ENCODE peak calls at places on chromosomes 7 and 10, in five cellular contexts. J is esophagus muscularis mucosa, G is hepatocyte, K is Panc1, X is PC-9. N is an unnamed sample.

GRCh38 chr10:44873156-44873555 is 38.0 kb upstream of the TMEM72 start:
- DNase-seq in K (no peak), X (no peak), G (no peak), J (no peak), N (no peak)

GRCh38 chr7:122166708-122167107 is 22.7 kb upstream of the AASS start:
- DNase-seq in K (no peak), G (peak), X (peak), J (no peak), N (no peak)

GRCh38 chr10:14414901-14415300 is 84.2 kb upstream of the FRMD4A start:
- DNase-seq in J (no peak), K (no peak), G (no peak), X (no peak), N (peak)

GRCh38 chr10:78533776-78534175 is 500.1 kb downstream of the RPS24 start:
- DNase-seq in X (peak), G (no peak), K (no peak), J (no peak), N (no peak)

GRCh38 chr10:91162495-91163268 is 57.8 kb upstream of the PCGF5 start:
- DNase-seq in G (peak), X (no peak), K (no peak), J (no peak), N (no peak)

GRCh38 chr7:73844848-73845460 is 2.6 kb upstream of the METTL27 start:
- DNase-seq in G (peak), J (no peak), K (no peak), X (peak), N (peak)

GRCh38 chr7:39493929-39494328 is 72.3 kb upstream of the YAE1 start:
- DNase-seq in K (no peak), J (no peak), G (no peak), X (no peak), N (no peak)

GRCh38 chr7:22278660-22279059 is 78.3 kb downstream of the RAPGEF5 start:
- DNase-seq in J (no peak), K (no peak), G (no peak), X (no peak), N (no peak)

GRCh38 chr7:47225387-47226170 is 356.3 kb downstream of the TNS3 start:
- DNase-seq in X (no peak), K (no peak), G (no peak), J (peak), N (no peak)

GRCh38 chr10:52659085-52659484 is 113.5 kb downstream of the MBL2 start:
- DNase-seq in G (no peak), X (no peak), J (no peak), K (no peak), N (no peak)

GRCh38 chr7:94258418-94258817 is 136.3 kb upstream of the COL1A2 start:
- DNase-seq in J (no peak), X (no peak), G (no peak), K (no peak), N (no peak)

GRCh38 chr7:19376591-19376990 is 231.4 kb upstream of the FERD3L start:
- DNase-seq in J (no peak), K (no peak), G (peak), X (no peak), N (no peak)

GRCh38 chr7:100801833-100802568 is 25.3 kb downstream of the EPHB4 start:
- DNase-seq in K (peak), G (peak), J (no peak), X (peak), N (peak)

GRCh38 chr10:71076473-71077142 is 135.8 kb upstream of the UNC5B start:
- DNase-seq in G (no peak), K (no peak), X (no peak), J (peak), N (no peak)

GRCh38 chr10:46543379-46544014 is 13.0 kb downstream of the GPRIN2 start:
- DNase-seq in G (no peak), K (no peak), X (no peak), J (no peak), N (no peak)

GRCh38 chr10:80460399-80461207 is 6.5 kb downstream of the TSPAN14 start:
- DNase-seq in J (no peak), X (peak), K (no peak), G (peak), N (no peak)

GRCh38 chr7:452230-452751 is 67.4 kb downstream of the PDGFA start:
- DNase-seq in J (no peak), G (peak), K (no peak), X (no peak), N (no peak)

DNA sequence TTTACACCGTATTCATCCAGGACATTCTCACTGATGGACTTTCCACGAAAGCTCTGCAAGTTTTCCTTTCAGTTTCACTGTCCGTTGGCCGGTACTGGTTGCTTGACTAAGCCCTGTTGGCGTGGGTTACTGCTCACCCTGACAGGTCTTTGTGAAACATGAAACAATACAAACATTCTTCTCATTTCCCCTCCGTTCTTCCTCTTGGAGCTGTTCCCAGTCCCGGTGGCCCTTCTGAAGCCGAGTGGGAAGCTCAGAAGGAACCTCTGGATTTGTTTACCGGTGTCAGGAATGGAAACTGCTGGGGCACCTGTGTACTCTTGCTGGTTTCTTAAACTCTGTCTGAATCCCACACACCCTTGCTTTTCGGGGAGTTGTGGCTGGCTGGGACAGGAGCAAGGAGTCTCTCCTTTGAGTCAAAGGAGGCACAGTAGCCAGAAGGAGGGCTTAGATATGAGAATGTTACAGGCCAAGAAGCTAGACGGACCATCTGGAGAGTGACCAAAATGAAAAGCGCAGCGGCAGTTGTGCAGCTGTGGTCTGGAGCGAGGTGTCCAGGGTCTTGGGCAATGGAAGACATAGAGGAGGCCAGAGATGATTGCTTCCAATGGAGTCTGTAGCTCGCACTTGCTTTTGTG is 45.7 kb downstream of the LYZL2 start:
- DNase-seq in K (no peak), J (peak), G (peak), X (peak), N (peak)
- H3K27ac ChIP-seq in K (no peak), J (peak), G (peak), X (peak), N (no peak)

GRCh38 chr10:97914837-97915211 is 65.2 kb downstream of the GOLGA7B start:
- DNase-seq in J (no peak), G (peak), X (peak), K (peak), N (no peak)
- H3K27ac ChIP-seq in J (no peak), G (no peak), X (no peak), K (no peak), N (no peak)

DNA sequence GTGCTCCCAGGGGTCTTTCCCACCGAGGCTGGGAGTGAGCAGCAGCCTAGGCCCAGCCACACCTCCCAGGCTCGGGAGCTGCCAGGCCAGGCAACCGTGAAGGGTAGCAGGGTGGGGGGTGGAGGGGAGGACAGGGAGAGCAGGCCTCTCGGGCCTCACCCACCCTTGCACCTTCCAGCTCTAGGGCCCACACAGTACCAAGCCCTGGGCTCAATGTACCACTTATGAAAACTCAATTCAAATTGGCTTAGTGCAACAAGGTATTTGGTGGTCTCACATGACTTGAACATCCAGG is 127.4 kb downstream of the FAM53B start:
- DNase-seq in J (no peak), X (no peak), G (no peak), K (no peak), N (no peak)
- H3K27ac ChIP-seq in J (no peak), X (no peak), G (no peak), K (no peak), N (no peak)

DNA sequence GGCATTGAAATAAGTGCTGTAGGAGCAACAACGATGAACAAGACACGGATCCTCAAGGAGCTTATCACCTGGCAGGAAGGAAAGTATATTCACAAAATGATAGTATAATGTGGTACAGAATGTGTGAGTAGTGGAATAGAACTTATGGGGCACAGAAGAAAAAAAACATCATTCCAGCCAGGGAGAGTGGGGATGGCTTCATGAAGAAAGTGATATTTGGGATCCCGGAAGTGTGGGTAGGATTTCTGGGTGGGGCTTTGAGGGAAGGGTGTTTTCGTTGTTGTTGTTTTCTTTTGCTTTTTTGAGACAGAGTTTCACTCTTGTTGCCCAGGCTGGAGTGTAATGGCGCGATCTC is 162.8 kb upstream of the MKLN1 start:
- DNase-seq in G (no peak), J (no peak), X (no peak), K (no peak), N (no peak)
- H3K27ac ChIP-seq in G (no peak), J (no peak), X (peak), K (peak), N (no peak)

GRCh38 chr7:156949541-156950380 is at the start of gene NOM1:
- DNase-seq in K (peak), X (peak), G (peak), J (no peak), N (peak)
- H3K27ac ChIP-seq in K (peak), X (peak), G (peak), J (peak), N (peak)

GRCh38 chr10:105292236-105292635 is 651.1 kb downstream of the SORCS3 start:
- DNase-seq in K (no peak), X (no peak), J (no peak), G (no peak), N (no peak)
- H3K27ac ChIP-seq in K (no peak), X (no peak), J (no peak), G (no peak), N (no peak)

DNA sequence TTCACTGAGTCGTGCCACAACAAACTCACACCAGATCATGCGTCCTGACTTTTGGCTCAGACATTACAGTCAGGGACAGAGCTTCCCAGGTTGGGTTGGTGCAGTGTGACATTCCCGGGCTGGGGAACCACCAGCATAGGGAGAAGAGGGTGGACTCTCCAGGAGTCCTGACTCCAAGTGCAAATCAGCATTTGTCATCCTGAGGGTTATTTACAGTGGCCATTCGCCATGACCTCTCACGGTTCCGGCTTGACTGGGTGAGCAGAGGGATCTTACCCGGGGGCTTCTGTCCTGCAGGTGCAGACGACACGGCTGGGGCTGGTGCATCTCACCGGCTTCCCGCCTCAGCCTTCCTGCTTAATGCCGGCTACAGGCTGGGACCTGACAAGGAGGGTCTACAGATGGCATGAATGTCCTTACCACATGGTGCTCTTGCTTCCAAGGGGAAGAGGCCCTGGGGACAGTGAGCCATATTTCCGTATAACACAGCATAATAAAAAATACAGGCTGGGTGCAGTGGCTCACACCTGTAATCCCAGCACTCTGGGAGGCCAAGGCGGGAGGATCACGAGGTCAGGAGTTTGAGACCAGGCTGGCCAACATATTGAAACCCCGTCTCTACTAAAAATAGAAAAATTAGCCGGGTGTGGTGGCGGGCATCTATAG is 12.5 kb upstream of the INTS1 start:
- DNase-seq in G (no peak), X (peak), K (no peak), J (no peak), N (no peak)
- H3K27ac ChIP-seq in G (no peak), X (peak), K (peak), J (no peak), N (no peak)

DNA sequence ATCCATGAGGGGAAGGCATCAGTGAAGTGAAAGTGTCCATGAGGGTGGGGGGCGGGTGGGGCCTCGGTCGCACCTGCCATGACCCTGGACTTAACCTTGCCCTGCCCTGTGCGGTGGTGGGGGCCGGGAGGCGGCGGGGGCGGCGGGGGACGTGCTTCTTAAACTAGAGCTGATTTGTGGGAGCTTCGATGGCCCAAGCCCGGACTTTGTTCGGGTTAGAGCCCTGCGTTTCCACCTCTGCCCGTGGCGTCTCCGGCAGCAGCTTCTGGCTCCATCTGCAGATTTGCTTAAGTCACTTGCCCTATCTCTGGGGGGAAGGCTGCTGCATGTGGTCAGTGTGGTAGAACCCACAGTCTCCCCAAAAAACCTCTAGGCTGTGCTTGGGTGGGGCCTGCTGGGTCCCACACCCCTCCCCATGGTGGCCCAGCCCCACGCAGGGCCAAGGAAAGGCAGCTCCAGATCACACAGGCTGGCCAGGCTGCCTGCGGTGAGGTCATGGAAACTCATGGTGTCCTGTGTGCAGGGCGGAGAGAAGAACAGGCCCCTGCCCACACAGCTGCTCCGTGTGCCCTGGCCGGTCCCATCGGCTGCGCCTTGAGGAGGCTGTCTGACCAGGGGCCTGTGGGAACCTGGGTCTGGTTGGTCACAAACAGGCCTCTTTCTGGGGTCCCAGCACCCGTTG is 93.2 kb downstream of the INPP5A start:
- DNase-seq in J (no peak), K (no peak), X (no peak), G (no peak), N (no peak)
- H3K27ac ChIP-seq in J (peak), K (no peak), X (no peak), G (peak), N (peak)